ENCODE peak calls at places on chromosomes 13 and 19, in four cellular contexts. E is fibroblast of lung, C is ovary, R is gastrocnemius medialis. X is an unnamed sample. For H3K4me1, the result is how much of the 10 kb centered on the place peaks cover.

GRCh38 chr19:10327793-10328192 is 5.5 kb downstream of the RAVER1 start:
- DNase-seq in E (no peak), C (no peak), R (no peak), X (no peak)

GRCh38 chr19:17847538-17848366 is at the start of gene JAK3:
- DNase-seq in E (peak), C (peak), R (no peak), X (no peak)

GRCh38 chr13:45615501-45616101 is at the start of gene ERICH6B:
- DNase-seq in E (peak), C (peak), R (no peak), X (no peak)

GRCh38 chr19:10820173-10820572 is 15.8 kb downstream of the TMED1 start:
- DNase-seq in E (no peak), C (no peak), R (no peak), X (no peak)

GRCh38 chr19:38849746-38850230 is at the start of gene HNRNPL:
- DNase-seq in E (no peak), C (no peak), R (no peak), X (no peak)

GRCh38 chr19:13149628-13150186 is 468 bp downstream of the STX10 start:
- DNase-seq in E (peak), C (peak), R (no peak), X (no peak)

GRCh38 chr13:75356426-75356825 is 125.5 kb downstream of the TBC1D4 start:
- DNase-seq in E (peak), C (no peak), R (no peak), X (no peak)

GRCh38 chr13:61170791-61171330 is 244.8 kb downstream of the PCDH20 start:
- DNase-seq in E (no peak), C (no peak), R (no peak), X (no peak)

GRCh38 chr19:13172335-13173128 is 22.3 kb downstream of the IER2 start:
- DNase-seq in E (peak), C (no peak), R (peak), X (peak)

GRCh38 chr13:35741657-35742056 is 265.2 kb upstream of the MAB21L1 start:
- DNase-seq in E (no peak), C (no peak), R (no peak), X (no peak)

GRCh38 chr19:6103217-6103644 is 7.1 kb downstream of the RFX2 start:
- DNase-seq in E (peak), C (peak), R (no peak), X (peak)

GRCh38 chr19:38455031-38455430 is 21.5 kb downstream of the RYR1 start:
- DNase-seq in E (peak), C (no peak), R (no peak), X (no peak)

GRCh38 chr13:111344471-111345191 is 24.2 kb downstream of the TEX29 start:
- DNase-seq in E (peak), C (no peak), R (peak), X (no peak)

GRCh38 chr13:114282143-114282685 is 813 bp downstream of the UPF3A start:
- DNase-seq in E (no peak), C (peak), R (no peak), X (peak)

GRCh38 chr19:55962186-55962585 is 14.6 kb downstream of the NLRP8 start:
- DNase-seq in E (no peak), C (no peak), R (no peak), X (no peak)

GRCh38 chr19:57210381-57210780 is 19.1 kb downstream of the ZNF264 start:
- DNase-seq in E (no peak), C (no peak), R (no peak), X (no peak)

GRCh38 chr19:56170261-56170660 is 5.5 kb upstream of the GALP start:
- DNase-seq in E (peak), C (no peak), R (no peak), X (peak)

GRCh38 chr13:84994582-84994981 is 804.6 kb downstream of the SLITRK6 start:
- DNase-seq in E (peak), C (no peak), R (no peak), X (peak)

GRCh38 chr13:41411536-41411935 is 45.8 kb upstream of the RGCC start:
- DNase-seq in E (peak), C (no peak), R (no peak), X (peak)

GRCh38 chr19:19217110-19217509 is 5.4 kb downstream of the NCAN start:
- DNase-seq in E (peak), C (no peak), R (no peak), X (no peak)

GRCh38 chr13:109783815-109784589 is 2.4 kb downstream of the IRS2 start:
- DNase-seq in E (no peak), C (peak), R (no peak), X (no peak)

GRCh38 chr19:12867120-12868099 is 13.8 kb downstream of the DNASE2 start:
- DNase-seq in E (peak), C (peak), R (no peak), X (peak)

GRCh38 chr19:17889609-17890214 is 18.0 kb downstream of the SLC5A5 start:
- DNase-seq in E (peak), C (peak), R (no peak), X (no peak)

GRCh38 chr19:5983367-5983955 is 5.5 kb upstream of the RANBP3 start:
- DNase-seq in E (no peak), C (no peak), R (no peak), X (no peak)

GRCh38 chr13:27712421-27712820 is 79.9 kb upstream of the GSX1 start:
- DNase-seq in E (no peak), C (no peak), R (peak), X (no peak)

GRCh38 chr19:3343619-3344502 is 22.5 kb upstream of the NFIC start:
- DNase-seq in E (peak), C (peak), R (peak), X (peak)

GRCh38 chr13:75873499-75873898 is 237.4 kb downstream of the LMO7 start:
- DNase-seq in E (no peak), C (no peak), R (no peak), X (no peak)

GRCh38 chr13:78593652-78594494 is 9.5 kb downstream of the POU4F1 start:
- DNase-seq in E (no peak), C (no peak), R (no peak), X (no peak)

GRCh38 chr13:113398963-113399754 is 35.2 kb upstream of the GRTP1 start:
- DNase-seq in E (peak), C (peak), R (no peak), X (no peak)

DNA sequence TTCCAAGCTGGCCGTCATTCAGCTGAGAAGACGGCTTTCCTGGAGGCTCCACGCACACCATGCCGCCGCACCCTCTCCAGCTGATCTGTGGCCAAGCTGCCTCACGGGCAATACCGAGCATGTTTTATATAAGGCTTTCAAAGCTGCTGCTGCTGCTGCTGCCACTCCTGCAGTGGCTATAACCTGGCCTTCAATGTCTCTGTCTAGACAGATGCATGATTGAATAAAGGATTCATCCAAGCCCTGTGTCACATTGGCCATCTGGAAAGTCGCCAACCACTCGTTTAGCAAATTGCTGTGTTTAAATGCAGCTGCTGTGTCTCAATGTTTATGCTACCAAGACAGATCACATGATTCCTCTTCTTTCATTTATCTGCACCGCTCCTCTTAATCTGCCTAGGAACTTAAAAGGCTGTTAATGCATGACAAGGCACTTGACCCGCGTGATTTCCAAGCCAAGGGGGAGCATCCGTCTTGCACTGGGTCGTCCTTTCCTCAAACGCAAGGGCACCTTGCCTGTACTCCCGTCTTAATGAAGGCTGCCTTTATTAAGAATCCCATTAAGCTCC is 114.3 kb downstream of the TEX26 start:
- DNase-seq in E (peak), C (peak), R (no peak), X (peak)
- H3K27ac ChIP-seq in E (peak), C (no peak), R (no peak), X (peak)

GRCh38 chr19:29128203-29128602 is 84.7 kb downstream of the UQCRFS1 start:
- DNase-seq in E (no peak), C (no peak), R (no peak), X (no peak)

GRCh38 chr19:29129148-29129547 is 83.8 kb downstream of the UQCRFS1 start:
- DNase-seq in E (no peak), C (no peak), R (no peak), X (no peak)
- TF ChIP-seq CTCF in E (no peak), C (no peak), R (no peak), X (no peak)

DNA sequence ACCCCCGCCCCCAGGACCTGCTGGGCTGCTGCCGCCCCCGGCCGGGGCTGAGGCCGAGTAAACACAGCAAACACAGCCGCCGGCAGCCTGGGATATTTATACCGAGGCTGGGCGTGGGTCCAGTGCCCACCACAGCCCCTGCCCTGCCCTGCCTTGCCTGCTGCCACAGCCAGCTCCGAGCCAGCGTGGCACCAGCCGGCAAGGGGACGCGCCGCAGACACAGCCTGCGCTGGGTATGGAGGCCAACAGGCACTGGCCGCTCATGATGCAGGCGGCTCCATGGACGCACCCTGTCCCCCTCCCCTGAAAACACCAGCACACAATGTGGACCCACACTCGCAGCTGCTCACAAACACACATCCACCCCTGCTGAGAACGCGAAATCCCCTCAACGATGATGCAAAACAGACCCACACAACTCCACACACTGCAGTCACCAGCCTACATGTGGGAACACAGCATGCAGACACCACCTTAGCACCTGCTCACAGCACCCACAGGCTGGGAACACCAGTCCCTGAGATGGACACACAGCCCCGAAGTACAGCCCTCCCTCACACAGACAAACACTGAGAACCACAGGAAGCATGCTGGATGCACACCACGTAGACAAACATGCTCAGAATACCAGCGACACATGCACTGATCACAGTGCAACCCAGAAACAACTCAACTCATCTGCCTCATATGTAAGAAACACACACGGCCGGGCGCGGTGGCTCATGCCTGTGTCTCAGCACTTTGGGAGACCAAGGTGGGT is 16.2 kb downstream of the CCDC97 start:
- DNase-seq in E (peak), C (peak), R (no peak), X (no peak)
- H3K4me1 ChIP-seq in E (half or more), C (under half), R (half or more), X (under half)

GRCh38 chr13:24267283-24267682 is 42.1 kb upstream of the C1QTNF9 start:
- DNase-seq in E (peak), C (no peak), R (no peak), X (no peak)
- H3K27ac ChIP-seq in E (peak), C (peak), R (peak), X (no peak)

GRCh38 chr13:99883805-99884204 is 87.8 kb downstream of the ZIC5 start:
- DNase-seq in E (no peak), C (no peak), R (no peak), X (no peak)

GRCh38 chr13:99892189-99892588 is 79.4 kb downstream of the ZIC5 start:
- DNase-seq in E (no peak), C (no peak), R (no peak), X (no peak)

GRCh38 chr13:99884913-99885312 is 86.7 kb downstream of the ZIC5 start:
- DNase-seq in E (no peak), C (no peak), R (no peak), X (no peak)

DNA sequence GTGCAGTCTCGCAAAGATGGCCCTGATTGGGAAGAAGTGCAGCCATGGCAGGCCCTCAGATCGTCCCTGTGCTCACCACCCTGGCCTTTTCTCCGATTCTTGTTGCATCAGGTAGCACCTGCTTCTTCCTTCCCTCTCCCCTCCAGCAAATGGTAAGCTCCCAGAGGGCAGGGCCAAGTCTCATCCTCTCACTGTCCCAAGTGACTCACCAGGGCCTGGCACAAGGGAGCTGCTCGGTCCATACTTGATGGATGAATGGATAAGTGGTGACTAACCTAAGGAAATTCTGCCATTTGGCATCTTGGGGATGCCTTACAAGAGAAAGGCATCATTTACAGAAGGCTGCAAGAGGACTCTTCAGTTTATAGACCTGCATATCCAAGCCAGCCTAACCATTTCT is 84.9 kb downstream of the ZIC5 start:
- DNase-seq in E (peak), C (no peak), R (no peak), X (peak)
- TF ChIP-seq CTCF in E (no peak), C (no peak), R (no peak), X (no peak)

GRCh38 chr13:100521912-100522490 is 66.6 kb downstream of the GGACT start:
- DNase-seq in E (no peak), C (no peak), R (no peak), X (no peak)

GRCh38 chr13:100518394-100519062 is 70.1 kb downstream of the GGACT start:
- DNase-seq in E (no peak), C (no peak), R (no peak), X (no peak)

GRCh38 chr13:100523437-100523836 is 65.2 kb downstream of the GGACT start:
- DNase-seq in E (no peak), C (no peak), R (no peak), X (no peak)

GRCh38 chr13:100519626-100520025 is 69.0 kb downstream of the GGACT start:
- DNase-seq in E (no peak), C (no peak), R (no peak), X (no peak)

GRCh38 chr13:100520936-100521765 is 67.4 kb downstream of the GGACT start:
- DNase-seq in E (no peak), C (no peak), R (no peak), X (no peak)
- H3K4me1 ChIP-seq in E (under half), C (under half), R (under half), X (under half)

DNA sequence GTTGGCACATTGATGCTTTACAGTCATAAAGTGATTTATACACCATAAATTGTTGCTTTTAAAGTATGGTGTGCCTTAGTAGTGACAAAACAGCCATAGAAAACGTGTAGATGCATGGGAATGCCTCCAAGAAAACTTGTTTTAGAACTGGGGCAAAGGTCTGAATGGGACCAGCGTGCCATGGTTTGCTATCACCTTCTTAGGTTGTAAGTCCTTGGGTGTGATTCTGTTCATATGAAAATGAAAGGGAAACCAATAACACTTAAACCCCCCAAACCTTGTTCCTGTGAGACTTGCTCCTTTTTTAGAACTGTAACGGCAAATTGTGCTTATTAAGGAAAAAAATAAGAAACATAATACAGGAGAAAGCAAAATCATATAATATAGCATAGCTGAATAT is 603.3 kb upstream of the SLITRK6 start:
- DNase-seq in E (no peak), C (no peak), R (no peak), X (no peak)
- H3K27ac ChIP-seq in E (no peak), C (no peak), R (no peak), X (no peak)

DNA sequence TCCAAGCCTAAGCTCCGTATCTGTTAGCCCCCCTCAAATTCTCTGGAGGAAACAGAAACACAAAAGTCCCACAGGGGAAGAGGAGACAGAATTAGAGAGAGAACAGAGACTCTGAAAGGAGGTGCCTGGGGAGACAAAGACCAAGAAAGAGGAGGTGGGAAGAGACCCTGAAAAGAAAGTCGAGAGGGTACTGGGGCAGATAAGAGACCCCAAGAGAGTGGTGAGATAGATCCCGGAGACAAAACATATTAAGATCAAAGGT is 919 bp upstream of the GRWD1 start:
- DNase-seq in E (no peak), C (no peak), R (no peak), X (peak)
- TF ChIP-seq CTCF in E (no peak), C (no peak), R (no peak), X (no peak)

DNA sequence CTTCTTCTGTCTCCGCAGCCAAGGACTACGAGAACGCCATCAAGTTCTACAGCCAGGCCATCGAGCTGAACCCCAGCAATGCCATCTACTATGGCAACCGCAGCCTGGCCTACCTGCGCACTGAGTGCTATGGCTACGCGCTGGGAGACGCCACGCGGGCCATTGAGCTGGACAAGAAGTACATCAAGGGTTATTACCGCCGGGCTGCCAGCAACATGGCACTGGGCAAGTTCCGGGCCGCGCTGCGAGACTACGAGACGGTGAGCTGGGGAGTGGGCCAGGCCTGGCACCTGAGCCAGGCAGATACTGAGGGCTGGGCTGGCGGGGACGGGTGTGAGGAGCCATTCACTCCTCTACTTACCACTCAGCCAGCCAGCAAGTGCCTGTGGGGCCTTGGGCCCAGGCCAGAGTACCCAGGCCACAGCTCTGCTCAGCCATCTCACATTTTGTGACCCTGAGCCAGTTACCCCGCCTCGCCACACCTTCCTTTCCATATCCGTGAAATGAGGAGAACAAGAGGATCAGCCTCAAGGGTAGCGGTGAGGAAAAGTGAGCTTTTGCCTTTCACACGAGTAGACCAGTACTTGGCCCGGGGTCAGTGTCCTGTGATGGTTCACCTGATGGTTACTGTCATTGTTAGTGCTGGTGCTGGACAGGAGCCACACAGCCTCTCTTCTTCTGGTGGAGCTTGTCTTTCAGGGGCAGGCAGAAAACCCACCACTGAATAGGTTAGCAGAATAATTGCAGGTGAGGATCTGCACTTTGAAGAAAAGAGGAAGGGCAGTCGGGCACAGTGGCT is 7.0 kb downstream of the PPP5C start:
- DNase-seq in E (no peak), C (no peak), R (no peak), X (no peak)
- H3K4me1 ChIP-seq in E (under half), C (under half), R (under half), X (under half)